ENCODE peak calls at places on chromosomes 5 and 9, in four cellular contexts. One of them, this sample, is unnamed.

GRCh38 chr5:169011009-169011408 is 289.9 kb downstream of the SLIT3 start:
- DNase-seq in K562: no peak
- DNase-seq in H1: no peak
- DNase-seq in HepG2: no peak
- DNase-seq in this sample: no peak

GRCh38 chr5:77629553-77630245 is 8.8 kb downstream of the OTP start:
- DNase-seq in K562: no peak
- DNase-seq in H1: no peak
- DNase-seq in HepG2: no peak
- DNase-seq in this sample: no peak

GRCh38 chr5:72412283-72413055 is 92.3 kb downstream of the PTCD2 start:
- DNase-seq in K562: no peak
- DNase-seq in H1: no peak
- DNase-seq in HepG2: no peak
- DNase-seq in this sample: no peak

GRCh38 chr9:85534340-85534739 is 207.4 kb downstream of the AGTPBP1 start:
- DNase-seq in K562: no peak
- DNase-seq in H1: no peak
- DNase-seq in HepG2: no peak
- DNase-seq in this sample: no peak

GRCh38 chr9:37963936-37964739 is 60.2 kb upstream of the SLC25A51 start:
- DNase-seq in K562: no peak
- DNase-seq in H1: no peak
- DNase-seq in HepG2: peak; percentile 94
- DNase-seq in this sample: no peak

GRCh38 chr5:23208959-23209431 is 298.4 kb upstream of the PRDM9 start:
- DNase-seq in K562: peak; percentile 46
- DNase-seq in H1: peak; percentile 13
- DNase-seq in HepG2: peak; percentile 39
- DNase-seq in this sample: peak; percentile 9

GRCh38 chr5:150565868-150566267 is 57.9 kb downstream of the NDST1 start:
- DNase-seq in K562: no peak
- DNase-seq in H1: no peak
- DNase-seq in HepG2: no peak
- DNase-seq in this sample: no peak

GRCh38 chr5:16418471-16418922 is 47.1 kb downstream of the ZNF622 start:
- DNase-seq in K562: peak; percentile 96
- DNase-seq in H1: no peak
- DNase-seq in HepG2: no peak
- DNase-seq in this sample: no peak

GRCh38 chr5:179553875-179554274 is 3.5 kb downstream of the RUFY1 start:
- DNase-seq in K562: peak; percentile 35
- DNase-seq in H1: no peak
- DNase-seq in HepG2: peak; percentile 40
- DNase-seq in this sample: no peak

GRCh38 chr9:78694950-78695349 is 398.0 kb downstream of the PSAT1 start:
- DNase-seq in K562: no peak
- DNase-seq in H1: no peak
- DNase-seq in HepG2: no peak
- DNase-seq in this sample: no peak

GRCh38 chr9:84990850-84991505 is 321.4 kb downstream of the NTRK2 start:
- DNase-seq in K562: no peak
- DNase-seq in H1: no peak
- DNase-seq in HepG2: no peak
- DNase-seq in this sample: no peak

GRCh38 chr5:116652903-116653302 is 78.3 kb upstream of the SEMA6A start:
- DNase-seq in K562: no peak
- DNase-seq in H1: no peak
- DNase-seq in HepG2: peak; percentile 15
- DNase-seq in this sample: no peak

GRCh38 chr9:34579097-34579818 is 10.3 kb downstream of the CNTFR start:
- DNase-seq in K562: no peak
- DNase-seq in H1: no peak
- DNase-seq in HepG2: no peak
- DNase-seq in this sample: no peak

GRCh38 chr5:164252-164651 is 27.0 kb upstream of the LRRC14B start:
- DNase-seq in K562: peak; percentile 19
- DNase-seq in H1: no peak
- DNase-seq in HepG2: no peak
- DNase-seq in this sample: no peak

GRCh38 chr5:10522224-10522611 is 41.7 kb upstream of the ANKRD33B start:
- DNase-seq in K562: no peak
- DNase-seq in H1: no peak
- DNase-seq in HepG2: no peak
- DNase-seq in this sample: no peak

GRCh38 chr9:83299094-83299493 is 236.2 kb upstream of the RASEF start:
- DNase-seq in K562: no peak
- DNase-seq in H1: no peak
- DNase-seq in HepG2: no peak
- DNase-seq in this sample: no peak

GRCh38 chr9:27394154-27394825 is 97.3 kb upstream of the EQTN start:
- DNase-seq in K562: no peak
- DNase-seq in H1: no peak
- DNase-seq in HepG2: no peak
- DNase-seq in this sample: no peak

GRCh38 chr5:132230871-132231270 is 3.2 kb upstream of the P4HA2 start:
- DNase-seq in K562: no peak
- DNase-seq in H1: no peak
- DNase-seq in HepG2: no peak
- DNase-seq in this sample: no peak

GRCh38 chr9:116817762-116818161 is 130.7 kb downstream of the TRIM32 start:
- DNase-seq in K562: no peak
- DNase-seq in H1: no peak
- DNase-seq in HepG2: no peak
- DNase-seq in this sample: no peak

DNA sequence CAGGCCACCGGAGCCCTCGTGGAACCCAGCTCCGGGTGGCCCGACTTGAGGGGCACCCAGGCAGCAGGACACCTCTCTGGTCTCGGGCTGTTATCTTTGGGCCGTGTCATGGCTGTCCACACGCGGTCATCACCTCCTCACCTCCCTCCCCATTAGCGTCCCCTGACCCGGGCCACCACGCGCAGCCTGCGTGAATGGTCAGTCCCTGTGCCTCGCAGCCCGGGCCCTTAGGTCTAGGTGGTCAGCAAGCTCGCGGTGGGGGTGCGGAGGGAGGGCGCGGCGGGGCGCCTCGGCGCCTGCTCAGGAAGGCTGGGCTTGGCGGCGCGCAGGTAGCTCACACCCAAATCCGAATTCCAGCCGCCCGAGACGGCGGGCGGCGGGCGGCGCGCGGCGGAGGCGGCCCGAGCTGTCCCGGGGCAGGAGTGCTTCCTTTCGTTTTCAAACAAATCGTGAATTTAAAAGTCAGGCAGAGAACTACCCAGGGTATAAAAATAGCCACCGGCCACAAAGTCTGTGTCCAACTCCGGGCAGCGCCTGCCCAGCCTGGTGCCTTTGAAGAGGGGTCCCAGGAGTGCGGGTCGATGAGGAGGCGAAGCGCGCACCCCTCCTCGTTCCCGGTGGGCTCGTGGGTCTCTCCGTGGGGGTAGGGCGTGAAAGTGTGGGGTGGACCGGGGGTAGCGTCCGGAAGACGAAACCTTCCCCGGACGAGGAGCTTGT is 1.0 kb upstream of the RXRA start:
- DNase-seq in K562: peak; percentile 63
- DNase-seq in H1: no peak
- DNase-seq in HepG2: no peak
- DNase-seq in this sample: no peak
- TF ChIP-seq CBX5 in K562: no peak
- TF ChIP-seq CBX5 in H1: no peak
- TF ChIP-seq CBX5 in HepG2: no peak
- TF ChIP-seq CBX5 in this sample: no peak

GRCh38 chr9:95134457-95134881 is 183.0 kb downstream of the FANCC start:
- DNase-seq in K562: no peak
- DNase-seq in H1: no peak
- DNase-seq in HepG2: no peak
- DNase-seq in this sample: no peak

GRCh38 chr9:95130484-95130883 is 187.0 kb downstream of the FANCC start:
- DNase-seq in K562: no peak
- DNase-seq in H1: no peak
- DNase-seq in HepG2: no peak
- DNase-seq in this sample: no peak

GRCh38 chr9:95133351-95133724 is 184.2 kb downstream of the FANCC start:
- DNase-seq in K562: no peak
- DNase-seq in H1: no peak
- DNase-seq in HepG2: no peak
- DNase-seq in this sample: no peak

GRCh38 chr9:95131023-95131943 is 186.2 kb downstream of the FANCC start:
- DNase-seq in K562: peak; percentile 62
- DNase-seq in H1: no peak
- DNase-seq in HepG2: peak; percentile 33
- DNase-seq in this sample: no peak

GRCh38 chr9:95132406-95133350 is 184.8 kb downstream of the FANCC start:
- DNase-seq in K562: no peak
- DNase-seq in H1: no peak
- DNase-seq in HepG2: no peak
- DNase-seq in this sample: no peak
- TF ChIP-seq CBX5 in K562: no peak
- TF ChIP-seq CBX5 in H1: no peak
- TF ChIP-seq CBX5 in HepG2: no peak
- TF ChIP-seq CBX5 in this sample: no peak

GRCh38 chr9:107600060-107600573 is 110.5 kb upstream of the KLF4 start:
- DNase-seq in K562: no peak
- DNase-seq in H1: no peak
- DNase-seq in HepG2: no peak
- DNase-seq in this sample: no peak
- TF ChIP-seq CBX5 in K562: no peak
- TF ChIP-seq CBX5 in H1: no peak
- TF ChIP-seq CBX5 in HepG2: no peak
- TF ChIP-seq CBX5 in this sample: no peak

GRCh38 chr5:101009758-101010519 is 106.9 kb upstream of the ST8SIA4 start:
- DNase-seq in K562: no peak
- DNase-seq in H1: no peak
- DNase-seq in HepG2: no peak
- DNase-seq in this sample: peak; percentile 39
- TF ChIP-seq CBX5 in K562: no peak
- TF ChIP-seq CBX5 in H1: no peak
- TF ChIP-seq CBX5 in HepG2: no peak
- TF ChIP-seq CBX5 in this sample: no peak

DNA sequence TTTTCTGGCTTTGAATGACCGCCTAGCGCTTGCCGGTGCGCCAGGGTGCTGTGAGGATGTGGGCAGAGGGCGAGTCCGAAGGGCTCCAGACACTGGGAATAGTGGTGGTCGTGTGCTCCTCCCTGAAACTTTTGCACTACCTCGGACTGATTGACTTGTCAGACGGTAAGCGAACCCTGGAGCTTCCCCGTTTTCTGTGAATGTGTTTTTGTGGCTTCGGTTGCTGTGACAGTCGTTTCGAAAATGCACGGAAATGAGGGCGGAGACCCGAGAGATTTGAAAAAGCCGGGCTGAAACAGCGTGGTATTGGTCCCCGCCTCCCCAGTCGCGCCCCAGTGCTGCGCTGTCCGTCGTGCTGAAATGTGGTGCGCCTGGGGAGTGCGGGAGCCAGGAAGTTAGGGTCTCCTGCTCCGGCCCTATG is 102.5 kb upstream of the GABRP start:
- DNase-seq in K562: peak; percentile 26
- DNase-seq in H1: no peak
- DNase-seq in HepG2: no peak
- DNase-seq in this sample: no peak
- TF ChIP-seq CBX5 in K562: no peak
- TF ChIP-seq CBX5 in H1: no peak
- TF ChIP-seq CBX5 in HepG2: no peak
- TF ChIP-seq CBX5 in this sample: no peak